ENCODE peak calls at places on chromosome 13, in eight cellular contexts. G is NAMALWA, W is NB4, Y is NCI-H2107, M is Karpas-422, H is left kidney, U is activated B cell treated with CpG ODN at 0.5 μM for 24 hours, R is esophagus muscularis mucosa. L is an unnamed sample.

GRCh38 chr13:106919638-106920037 is 351.7 kb upstream of the ARGLU1 start:
- DNase-seq in U (no peak), G (no peak), W (no peak), H (peak; percentile 64), Y (no peak), M (no peak), R (no peak), L (no peak)

GRCh38 chr13:28753208-28753892 is 34.6 kb upstream of the SLC46A3 start:
- DNase-seq in W (peak; percentile 57), Y (no peak), H (peak; percentile 71), R (peak; percentile 78), G (no peak), U (no peak), M (no peak), L (no peak)

GRCh38 chr13:108508263-108508662 is 121.1 kb upstream of the MYO16 start:
- DNase-seq in U (no peak), W (peak; percentile 35), Y (no peak), H (peak; percentile 54), R (no peak), M (no peak), G (peak; percentile 30), L (no peak)

GRCh38 chr13:31101511-31102170 is 60.1 kb downstream of the HSPH1 start:
- DNase-seq in R (no peak), H (peak; percentile 16), W (no peak), Y (no peak), G (no peak), M (no peak), U (no peak), L (peak; percentile 81)

GRCh38 chr13:41916173-41916954 is 44.5 kb downstream of the VWA8 start:
- DNase-seq in U (no peak), H (peak; percentile 3), R (no peak), Y (no peak), G (peak; percentile 91), M (peak; percentile 93), W (peak; percentile 81), L (no peak)

GRCh38 chr13:75359266-75359665 is 122.7 kb downstream of the TBC1D4 start:
- DNase-seq in R (no peak), W (no peak), M (no peak), U (no peak), G (no peak), Y (no peak), H (no peak), L (no peak)

GRCh38 chr13:42996584-42996983 is 4.5 kb upstream of the EPSTI1 start:
- DNase-seq in Y (no peak), M (no peak), G (no peak), R (no peak), W (peak; percentile 25), H (no peak), U (no peak), L (no peak)

GRCh38 chr13:24168980-24169379 is 8.5 kb downstream of the SPATA13 start:
- DNase-seq in G (no peak), Y (no peak), R (no peak), U (no peak), W (no peak), H (no peak), M (no peak), L (no peak)

GRCh38 chr13:107835339-107836018 is 379.9 kb downstream of the LIG4 start:
- DNase-seq in M (no peak), G (no peak), W (peak; percentile 16), Y (no peak), H (no peak), U (no peak), R (no peak), L (no peak)

GRCh38 chr13:101204270-101205011 is 211.9 kb downstream of the NALCN start:
- DNase-seq in H (peak; percentile 4), W (no peak), G (no peak), R (no peak), U (no peak), Y (no peak), M (no peak), L (no peak)

GRCh38 chr13:67803118-67803517 is 573.0 kb upstream of the PCDH9 start:
- DNase-seq in Y (no peak), U (no peak), M (no peak), R (no peak), G (no peak), W (no peak), H (no peak), L (no peak)

GRCh38 chr13:98202026-98202425 is 25.0 kb upstream of the RNF113B start:
- DNase-seq in G (no peak), M (peak; percentile 48), H (no peak), Y (no peak), R (no peak), W (peak; percentile 56), U (no peak), L (no peak)

GRCh38 chr13:111437856-111438547 is 117.6 kb downstream of the TEX29 start:
- DNase-seq in H (no peak), M (no peak), W (no peak), U (no peak), G (no peak), R (no peak), Y (no peak), L (no peak)

GRCh38 chr13:20142019-20142926 is 18.6 kb downstream of the GJA3 start:
- DNase-seq in U (no peak), G (no peak), W (no peak), Y (no peak), H (peak; percentile 50), R (no peak), M (no peak), L (peak; percentile 49)

GRCh38 chr13:49502954-49503353 is 7.2 kb downstream of the PHF11 start:
- DNase-seq in M (no peak), H (no peak), Y (no peak), G (no peak), W (no peak), U (no peak), R (no peak), L (no peak)

GRCh38 chr13:94968040-94968756 is 255.9 kb upstream of the SOX21 start:
- DNase-seq in R (no peak), M (no peak), W (no peak), Y (peak; percentile 9), U (no peak), G (no peak), H (peak; percentile 84), L (no peak)

GRCh38 chr13:98416408-98416807 is 160.5 kb downstream of the STK24 start:
- DNase-seq in G (no peak), H (peak; percentile 62), U (no peak), Y (peak; percentile 32), R (no peak), M (no peak), W (no peak), L (no peak)

GRCh38 chr13:75764251-75764650 is 128.1 kb downstream of the LMO7 start:
- DNase-seq in R (no peak), U (no peak), W (no peak), Y (no peak), G (no peak), H (no peak), M (no peak), L (no peak)

GRCh38 chr13:29598321-29598720 is 2.8 kb upstream of the SLC7A1 start:
- DNase-seq in G (no peak), U (no peak), M (no peak), H (no peak), W (no peak), R (peak; percentile 14), Y (no peak), L (no peak)

GRCh38 chr13:102825921-102826706 is 19.7 kb upstream of the ERCC5 start:
- DNase-seq in M (no peak), H (no peak), U (no peak), W (peak; percentile 40), Y (no peak), G (no peak), R (no peak), L (no peak)

GRCh38 chr13:40221460-40222201 is 444.8 kb downstream of the FOXO1 start:
- DNase-seq in W (peak; percentile 27), Y (no peak), G (no peak), H (peak; percentile 66), R (no peak), M (no peak), U (no peak), L (no peak)

GRCh38 chr13:76331948-76332712 is 554.1 kb downstream of the KCTD12 start:
- DNase-seq in G (peak; percentile 68), R (no peak), H (no peak), W (no peak), M (no peak), Y (no peak), U (no peak), L (no peak)